ENCODE peak calls at places on chromosome X, in five cellular contexts. V, Z, C, H and Y are unnamed samples.

GRCh38 chrX:21479695-21480280 is 105.6 kb downstream of the CNKSR2 start:
- DNase-seq in V (no peak), Z (no peak), C (peak; percentile 76), H (no peak), Y (no peak)

GRCh38 chrX:82384401-82384800 is 1123.7 kb upstream of the POU3F4 start:
- DNase-seq in V (no peak), Z (no peak), C (no peak), H (no peak), Y (no peak)

GRCh38 chrX:16488959-16489358 is 161.0 kb upstream of the S100G start:
- DNase-seq in V (no peak), Z (no peak), C (no peak), H (no peak), Y (no peak)

GRCh38 chrX:131262738-131263679 is 26.1 kb downstream of the IGSF1 start:
- DNase-seq in V (peak; percentile 16), Z (no peak), C (peak; percentile 47), H (no peak), Y (no peak)

GRCh38 chrX:107935200-107935599 is 47.0 kb downstream of the TEX13B start:
- DNase-seq in V (no peak), Z (no peak), C (peak; percentile 44), H (no peak), Y (no peak)

GRCh38 chrX:55290963-55291362 is 26.2 kb upstream of the PAGE3 start:
- DNase-seq in V (no peak), Z (no peak), C (no peak), H (no peak), Y (no peak)

GRCh38 chrX:37407736-37408135 is 58.6 kb downstream of the PRRG1 start:
- DNase-seq in V (no peak), Z (no peak), C (no peak), H (no peak), Y (no peak)

GRCh38 chrX:46407036-46407752 is 138.0 kb downstream of the ZNF674 start:
- DNase-seq in V (no peak), Z (no peak), C (no peak), H (no peak), Y (no peak)

GRCh38 chrX:30939928-30940327 is 50.9 kb upstream of the TAB3 start:
- DNase-seq in V (no peak), Z (no peak), C (no peak), H (no peak), Y (no peak)

GRCh38 chrX:39201305-39201990 is 400.2 kb downstream of the MID1IP1 start:
- DNase-seq in V (no peak), Z (no peak), C (no peak), H (no peak), Y (no peak)

GRCh38 chrX:78950157-78950556 is 5.0 kb downstream of the P2RY10 start:
- DNase-seq in V (no peak), Z (no peak), C (no peak), H (no peak), Y (no peak)

GRCh38 chrX:78946178-78946896 is 1.1 kb downstream of the P2RY10 start:
- DNase-seq in V (no peak), Z (no peak), C (no peak), H (no peak), Y (no peak)

GRCh38 chrX:78944351-78944750 is 840 bp upstream of the P2RY10 start:
- DNase-seq in V (no peak), Z (no peak), C (no peak), H (no peak), Y (no peak)

DNA sequence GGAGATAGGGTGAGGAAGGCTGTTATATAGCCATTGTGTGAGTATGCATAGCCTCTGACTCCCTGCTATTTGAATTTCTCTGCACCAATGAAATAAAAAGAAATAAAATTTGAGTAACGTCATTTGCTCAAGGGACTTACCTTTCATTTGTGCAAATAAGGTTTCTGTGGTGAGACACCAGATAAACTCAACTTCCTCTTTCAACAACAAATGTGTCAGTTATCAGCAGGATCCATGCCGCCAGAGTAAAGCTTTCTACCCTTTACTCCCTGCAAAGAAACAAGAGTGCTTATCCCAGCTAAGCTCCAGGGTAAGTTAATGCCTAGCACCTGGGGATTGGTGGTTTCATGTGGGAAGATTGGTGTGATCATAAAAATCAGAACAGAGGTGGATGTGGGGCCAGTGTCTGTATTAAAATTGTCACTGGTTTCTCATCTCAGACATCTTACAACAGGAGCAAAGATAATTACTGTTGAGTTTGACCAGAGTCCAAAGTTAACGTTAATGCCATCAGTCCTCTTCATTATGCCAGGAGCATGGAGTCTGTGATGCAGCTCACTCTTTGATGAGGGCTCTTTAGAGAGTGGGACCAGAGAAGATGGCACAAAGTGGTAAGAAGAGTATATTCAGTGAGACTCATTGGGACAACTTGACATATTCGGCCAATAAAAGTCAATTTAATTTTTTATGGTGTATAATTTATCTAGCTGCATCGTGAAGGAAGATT is at the start of gene P2RY10:
- DNase-seq in V (no peak), Z (no peak), C (no peak), H (no peak), Y (no peak)
- H3K4me3 ChIP-seq in V (no peak within 1 kb of the TSS), Z (peak within 1 kb of the TSS; percentile 14), C (no peak within 1 kb of the TSS), H (no peak within 1 kb of the TSS), Y (peak within 1 kb of the TSS; percentile 21)

DNA sequence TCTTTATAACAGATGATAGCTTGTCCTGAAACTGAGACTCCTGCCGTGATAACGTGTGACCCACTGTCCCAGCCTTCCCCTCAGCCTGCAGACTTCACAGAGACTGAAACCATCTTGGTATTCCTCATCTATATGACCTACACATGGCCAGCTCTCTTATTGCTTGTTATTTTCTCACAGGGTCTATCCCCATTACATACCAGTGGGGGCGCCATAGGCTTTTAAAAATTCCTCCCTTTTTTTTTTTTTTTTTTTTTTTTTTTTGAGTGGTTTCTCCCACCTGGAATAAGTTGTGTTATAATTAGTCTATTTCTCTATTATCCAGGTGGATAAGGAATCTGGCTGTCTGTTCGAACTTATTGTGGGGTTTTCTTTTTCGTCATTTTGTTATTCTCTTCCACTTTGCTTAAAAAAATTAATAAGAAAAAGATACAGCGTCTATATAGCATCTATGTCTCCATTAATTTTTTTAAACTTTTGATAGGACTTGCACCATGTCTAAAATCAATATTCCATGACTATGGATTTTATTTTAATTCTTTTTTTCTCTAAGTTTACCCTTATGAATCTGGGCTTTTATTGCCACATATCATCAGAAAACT is 47.2 kb downstream of the GYG2 start:
- DNase-seq in V (no peak), Z (no peak), C (peak; percentile 26), H (no peak), Y (no peak)
- TF ChIP-seq CTCF in V (peak; percentile 24), Z (peak; percentile 38), C (peak; percentile 62), H (no peak), Y (peak; percentile 31)

GRCh38 chrX:125532411-125533089 is 212.9 kb downstream of the TEX13C start:
- DNase-seq in V (no peak), Z (no peak), C (no peak), H (no peak), Y (no peak)

DNA sequence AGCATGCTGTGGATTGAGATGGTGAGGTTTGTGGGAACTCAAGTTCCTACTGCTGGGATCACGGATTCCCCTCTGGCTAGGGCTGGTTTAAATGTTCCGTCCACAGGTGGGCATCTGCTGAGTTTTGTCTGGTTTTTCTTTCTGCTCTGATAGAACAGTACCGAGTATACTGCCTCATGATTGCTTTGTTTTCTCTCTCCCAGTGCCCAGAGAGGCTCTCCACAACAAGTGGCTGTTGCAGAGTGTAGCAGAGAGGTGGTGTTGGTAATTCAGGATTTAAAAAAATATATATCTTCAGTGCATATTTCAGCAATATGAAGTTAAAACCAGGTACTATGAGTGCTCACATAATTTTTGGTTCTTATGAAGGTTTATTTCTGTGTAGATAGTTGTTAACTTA is 213.7 kb downstream of the TEX13C start:
- DNase-seq in V (no peak), Z (no peak), C (no peak), H (no peak), Y (no peak)
- H3K4me3 ChIP-seq in V (no peak overlapping the region), Z (no peak overlapping the region), C (no peak overlapping the region), H (no peak overlapping the region), Y (no peak overlapping the region)

DNA sequence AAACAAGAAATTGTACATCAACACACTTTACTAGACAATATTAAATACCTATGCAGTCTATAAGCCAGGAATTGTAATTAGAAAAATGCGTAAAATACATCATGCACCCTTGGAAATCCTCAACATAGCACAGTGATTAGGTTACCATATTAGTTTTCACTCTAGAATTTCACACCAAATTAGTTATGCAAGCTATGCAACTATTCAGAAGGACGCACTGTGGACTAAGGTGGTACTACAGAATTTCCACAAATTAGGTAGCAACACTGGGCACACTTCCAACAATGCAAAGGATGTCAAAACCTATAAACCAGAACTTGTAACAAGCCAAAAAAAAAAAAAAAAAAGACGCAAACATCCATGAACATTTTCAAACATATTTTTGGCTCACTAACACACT is 71.1 kb upstream of the ZCCHC13 start:
- DNase-seq in V (no peak), Z (no peak), C (peak; percentile 76), H (no peak), Y (no peak)
- TF ChIP-seq CTCF in V (no peak), Z (no peak), C (peak; percentile 37), H (no peak), Y (no peak)

GRCh38 chrX:133681897-133682296 is 266.6 kb upstream of the GPC4 start:
- DNase-seq in V (no peak), Z (no peak), C (no peak), H (no peak), Y (no peak)

GRCh38 chrX:133677123-133678063 is 262.1 kb upstream of the GPC4 start:
- DNase-seq in V (no peak), Z (no peak), C (no peak), H (no peak), Y (no peak)

GRCh38 chrX:133674726-133675470 is 259.6 kb upstream of the GPC4 start:
- DNase-seq in V (no peak), Z (no peak), C (peak; percentile 89), H (no peak), Y (no peak)

GRCh38 chrX:133681416-133681815 is 266.1 kb upstream of the GPC4 start:
- DNase-seq in V (no peak), Z (no peak), C (no peak), H (no peak), Y (no peak)

GRCh38 chrX:133676344-133677122 is 261.2 kb upstream of the GPC4 start:
- DNase-seq in V (no peak), Z (peak; percentile 41), C (peak; percentile 75), H (no peak), Y (no peak)
- H3K4me3 ChIP-seq in V (no peak overlapping the region), Z (no peak overlapping the region), C (no peak overlapping the region), H (no peak overlapping the region), Y (no peak overlapping the region)

GRCh38 chrX:95762716-95763115 is 921.9 kb upstream of the DIAPH2 start:
- DNase-seq in V (no peak), Z (no peak), C (peak; percentile 1), H (no peak), Y (no peak)
- TF ChIP-seq CTCF in V (no peak), Z (no peak), C (peak; percentile 40), H (no peak), Y (no peak)

GRCh38 chrX:100410083-100410590 is at the start of gene PCDH19:
- DNase-seq in V (no peak), Z (peak; percentile 52), C (peak; percentile 57), H (no peak), Y (peak; percentile 66)
- H3K4me3 ChIP-seq in V (peak within 1 kb of the TSS; percentile 24), Z (peak within 1 kb of the TSS; percentile 45), C (peak within 1 kb of the TSS; percentile 64), H (no peak within 1 kb of the TSS), Y (peak within 1 kb of the TSS; percentile 35)

GRCh38 chrX:9486786-9487185 is 21.9 kb downstream of the TBL1X start:
- DNase-seq in V (no peak), Z (no peak), C (no peak), H (no peak), Y (no peak)
- TF ChIP-seq CTCF in V (no peak), Z (no peak), C (no peak), H (no peak), Y (no peak)